ENCODE peak calls at places on chromosome 17, in five cellular contexts. S is left cardiac atrium; H is stimulated activated naive B cell treated with anti-CD40 and anti-IgM and Interleukin-4, amounts not matched to agents 10 μg/mL and 1 μg/mL and 100 μg/mL, for 72 hours; K is stimulated activated naive CD4-positive, alpha-beta T cell; M is T47D. B is an unnamed sample.

GRCh38 chr17:61574542-61575351 is 16.3 kb downstream of the NACA2 start:
- DNase-seq in S (no peak), H (no peak), K (no peak), M (peak), B (peak)

GRCh38 chr17:76433693-76434092 is 19.3 kb downstream of the UBE2O start:
- DNase-seq in K (no peak), S (no peak), H (no peak), M (no peak), B (no peak)

GRCh38 chr17:82219083-82219482 is 6.4 kb upstream of the CCDC57 start:
- DNase-seq in K (no peak), M (no peak), H (no peak), S (no peak), B (no peak)

GRCh38 chr17:45261577-45262515 is at the start of gene SPATA32:
- DNase-seq in M (no peak), H (peak), K (peak), S (peak), B (no peak)

GRCh38 chr17:14904406-14904805 is 360.7 kb downstream of the PMP22 start:
- DNase-seq in K (no peak), M (no peak), S (no peak), H (no peak), B (no peak)

GRCh38 chr17:79029327-79030009 is 5.5 kb downstream of the C1QTNF1 start:
- DNase-seq in H (no peak), K (no peak), S (no peak), M (no peak), B (no peak)

GRCh38 chr17:43766413-43767052 is 7.9 kb upstream of the SOST start:
- DNase-seq in M (peak), H (no peak), K (peak), S (peak), B (peak)

GRCh38 chr17:3963214-3964201 is 729 bp downstream of the ATP2A3 start:
- DNase-seq in S (no peak), M (no peak), H (peak), K (peak), B (no peak)